ENCODE peak calls at places on chromosome 6, in seven cellular contexts. W is thyroid gland, O is GM13977, Y is ovary, M is lower lobe of right lung, R is uterus, Z is astrocyte of the cerebellum. N is an unnamed sample.

GRCh38 chr6:165849539-165850430 is 186.7 kb upstream of the PDE10A start:
- DNase-seq in Y (peak; percentile 54), Z (no peak), W (peak; percentile 88), R (peak; percentile 50), M (no peak), O (no peak), N (peak; percentile 38)

GRCh38 chr6:39189915-39190544 is 39.2 kb downstream of the KCNK5 start:
- DNase-seq in M (peak; percentile 70), Y (peak; percentile 34), W (peak; percentile 82), R (no peak), O (peak; percentile 68), Z (no peak), N (no peak)

GRCh38 chr6:50091641-50092040 is 41.9 kb upstream of the DEFB112 start:
- DNase-seq in M (no peak), W (no peak), Z (no peak), O (no peak), R (no peak), Y (no peak), N (no peak)

GRCh38 chr6:141552463-141552862 is 580.3 kb upstream of the GJE1 start:
- DNase-seq in R (no peak), Z (peak; percentile 67), O (no peak), W (no peak), M (no peak), Y (no peak), N (no peak)

GRCh38 chr6:40627316-40627715 is 40.2 kb upstream of the LRFN2 start:
- DNase-seq in Y (no peak), Z (no peak), R (no peak), M (no peak), W (no peak), O (no peak), N (no peak)

GRCh38 chr6:50270427-50270826 is 220.7 kb upstream of the DEFB112 start:
- DNase-seq in M (no peak), Z (no peak), W (no peak), Y (no peak), O (no peak), R (no peak), N (no peak)

GRCh38 chr6:2952557-2953095 is 18.7 kb downstream of the SERPINB6 start:
- DNase-seq in O (peak; percentile 50), Y (peak; percentile 69), W (peak; percentile 79), Z (peak; percentile 68), M (peak; percentile 86), R (peak; percentile 85), N (peak; percentile 86)

GRCh38 chr6:105226598-105227291 is 46.9 kb upstream of the POPDC3 start:
- DNase-seq in W (peak; percentile 53), R (no peak), O (no peak), Z (no peak), M (no peak), Y (no peak), N (no peak)

GRCh38 chr6:140538926-140539325 is 1164.5 kb upstream of the CITED2 start:
- DNase-seq in R (no peak), W (peak; percentile 4), M (no peak), O (no peak), Z (no peak), Y (no peak), N (no peak)

GRCh38 chr6:79570802-79571367 is 33.7 kb upstream of the LCA5 start:
- DNase-seq in M (no peak), Z (peak; percentile 26), W (no peak), R (no peak), Y (no peak), O (peak; percentile 34), N (no peak)

GRCh38 chr6:135880066-135880972 is 28.8 kb downstream of the PDE7B start:
- DNase-seq in Z (peak; percentile 49), O (peak; percentile 37), R (no peak), M (no peak), W (no peak), Y (no peak), N (no peak)

GRCh38 chr6:121723623-121724022 is 288.2 kb downstream of the GJA1 start:
- DNase-seq in Z (no peak), O (no peak), M (no peak), W (no peak), Y (no peak), R (no peak), N (no peak)

GRCh38 chr6:101883398-101883975 is 490.0 kb downstream of the GRIK2 start:
- DNase-seq in W (no peak), O (no peak), R (no peak), Z (no peak), M (no peak), Y (no peak), N (no peak)

GRCh38 chr6:27478141-27478705 is 5.3 kb upstream of the ZNF184 start:
- DNase-seq in Y (no peak), R (no peak), Z (no peak), O (peak; percentile 27), W (no peak), M (no peak), N (no peak)

GRCh38 chr6:142760152-142760551 is 184.8 kb downstream of the HIVEP2 start:
- DNase-seq in M (no peak), Y (no peak), R (no peak), Z (no peak), O (no peak), W (no peak), N (no peak)

GRCh38 chr6:14092301-14092700 is 25.3 kb upstream of the CD83 start:
- DNase-seq in W (no peak), Z (no peak), M (no peak), O (no peak), R (no peak), Y (no peak), N (no peak)

GRCh38 chr6:104639671-104640070 is 220.0 kb downstream of the HACE1 start:
- DNase-seq in R (no peak), M (no peak), W (no peak), O (no peak), Z (no peak), Y (no peak), N (no peak)

GRCh38 chr6:137571854-137572253 is 77.7 kb upstream of the OLIG3 start:
- DNase-seq in Z (peak; percentile 1), R (no peak), O (peak; percentile 37), M (no peak), Y (no peak), W (peak; percentile 42), N (no peak)

GRCh38 chr6:154218336-154218735 is 138.3 kb downstream of the IPCEF1 start:
- DNase-seq in R (no peak), M (no peak), O (no peak), Z (no peak), W (no peak), Y (no peak), N (no peak)

GRCh38 chr6:46098678-46099077 is 31.1 kb upstream of the ENPP4 start:
- DNase-seq in Y (no peak), M (peak; percentile 55), W (peak; percentile 78), R (no peak), O (no peak), Z (no peak), N (peak; percentile 58)

GRCh38 chr6:57130784-57131183 is 40.8 kb downstream of the ZNF451 start:
- DNase-seq in O (no peak), W (no peak), Z (no peak), R (no peak), Y (no peak), M (no peak), N (no peak)

GRCh38 chr6:17987576-17988421 is at the start of gene KIF13A:
- DNase-seq in Y (peak; percentile 66), W (peak; percentile 90), R (peak; percentile 71), O (peak; percentile 83), M (peak; percentile 81), Z (no peak), N (peak; percentile 89)
- TF ChIP-seq CTCF in Y (peak; percentile 41), W (no peak), R (peak; percentile 59), O (peak; percentile 52), M (peak; percentile 23), Z (peak; percentile 20), N (peak; percentile 36)

GRCh38 chr6:115720900-115721299 is 339.8 kb downstream of the FRK start:
- DNase-seq in W (no peak), R (no peak), Z (no peak), M (no peak), Y (no peak), O (no peak), N (no peak)

GRCh38 chr6:115717062-115717461 is 343.6 kb downstream of the FRK start:
- DNase-seq in R (no peak), W (no peak), Y (no peak), Z (no peak), M (no peak), O (no peak), N (no peak)

GRCh38 chr6:115712562-115712961 is 348.1 kb downstream of the FRK start:
- DNase-seq in R (no peak), O (no peak), W (no peak), Z (no peak), M (no peak), Y (no peak), N (no peak)

GRCh38 chr6:115721564-115721963 is 339.1 kb downstream of the FRK start:
- DNase-seq in M (no peak), O (no peak), R (no peak), W (no peak), Z (no peak), Y (no peak), N (no peak)

DNA sequence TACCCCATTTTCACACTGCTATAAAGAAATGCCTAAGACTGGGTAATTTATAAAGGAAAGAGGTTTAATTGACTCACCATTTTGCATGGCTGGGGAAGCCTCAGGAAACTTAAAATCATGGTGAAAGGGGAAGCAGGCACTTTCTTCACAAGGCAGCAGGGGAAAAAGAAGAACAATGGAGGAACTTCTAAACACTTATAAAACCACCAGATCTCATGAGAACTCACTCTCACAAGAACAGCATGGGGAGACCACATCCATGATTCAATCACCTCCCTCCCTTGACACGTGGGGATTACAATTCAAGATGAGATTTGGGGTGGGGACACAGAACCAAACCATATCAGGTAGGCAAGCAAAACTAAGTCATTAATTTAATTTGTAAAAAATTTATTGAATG is 343.2 kb downstream of the FRK start:
- DNase-seq in R (no peak), Y (no peak), Z (no peak), O (no peak), W (no peak), M (no peak), N (no peak)
- TF ChIP-seq CTCF in R (no peak), Y (no peak), Z (no peak), O (no peak), W (no peak), M (no peak), N (no peak)

GRCh38 chr6:97215157-97215769 is 67.8 kb downstream of the MMS22L start:
- DNase-seq in O (no peak), Z (peak; percentile 54), W (peak; percentile 26), M (no peak), R (no peak), Y (no peak), N (no peak)
- TF ChIP-seq CTCF in O (peak; percentile 5), Z (peak; percentile 70), W (no peak), M (peak; percentile 19), R (no peak), Y (no peak), N (peak; percentile 14)

GRCh38 chr6:166862978-166863530 is 93.3 kb downstream of the RNASET2 start:
- DNase-seq in W (no peak), Y (no peak), M (no peak), R (no peak), Z (no peak), O (no peak), N (no peak)

GRCh38 chr6:166861961-166862286 is 94.4 kb downstream of the RNASET2 start:
- DNase-seq in Z (no peak), R (no peak), W (no peak), Y (no peak), M (no peak), O (no peak), N (no peak)

GRCh38 chr6:166864333-166864732 is 92.0 kb downstream of the RNASET2 start:
- DNase-seq in R (no peak), W (no peak), O (no peak), Z (no peak), Y (no peak), M (no peak), N (no peak)

GRCh38 chr6:166861304-166861703 is 95.0 kb downstream of the RNASET2 start:
- DNase-seq in R (no peak), W (no peak), Y (no peak), Z (no peak), O (no peak), M (no peak), N (no peak)

GRCh38 chr6:166862287-166862977 is 93.9 kb downstream of the RNASET2 start:
- DNase-seq in O (peak; percentile 71), R (no peak), M (no peak), W (peak; percentile 48), Z (no peak), Y (peak; percentile 19), N (no peak)
- TF ChIP-seq CTCF in O (peak; percentile 55), R (no peak), M (peak; percentile 18), W (no peak), Z (no peak), Y (no peak), N (no peak)

N was measured in psoas muscle.